ENCODE peak calls at places on chromosomes 11 and 22, in four cellular contexts. A is endothelial cell of umbilical vein, E is IMR-90, R is K562. N is an unnamed sample. For H3K9me1, the result is how much of the 10 kb centered on the place peaks cover.

GRCh38 chr11:81237139-81237538 is 1496.5 kb downstream of the FAM181B start:
- DNase-seq in R (peak), E (peak), A (peak), N (no peak)

GRCh38 chr11:44920451-44920850 is 30.2 kb downstream of the TP53I11 start:
- DNase-seq in R (no peak), A (no peak), E (no peak), N (no peak)

GRCh38 chr11:73308003-73308962 is at the start of gene ARHGEF17:
- DNase-seq in R (no peak), E (peak), A (peak), N (no peak)

GRCh38 chr11:119713361-119714040 is 15.5 kb downstream of the NECTIN1 start:
- DNase-seq in R (no peak), A (no peak), E (no peak), N (no peak)

GRCh38 chr11:47944555-47945128 is 35.7 kb upstream of the PTPRJ start:
- DNase-seq in R (peak), A (no peak), E (no peak), N (no peak)

GRCh38 chr22:41668971-41669911 is 19.4 kb downstream of the SNU13 start:
- DNase-seq in R (no peak), E (peak), A (peak), N (no peak)

GRCh38 chr11:73306069-73306468 is 2.0 kb upstream of the ARHGEF17 start:
- DNase-seq in E (no peak), A (no peak), R (no peak), N (no peak)

GRCh38 chr11:61392991-61393595 is 706 bp downstream of the TMEM216 start:
- DNase-seq in A (peak), E (peak), R (peak), N (no peak)

GRCh38 chr11:11973361-11973800 is 35.0 kb downstream of the DKK3 start:
- DNase-seq in E (peak), R (no peak), A (peak), N (no peak)

GRCh38 chr22:44550666-44551491 is 52.8 kb upstream of the RTL6 start:
- DNase-seq in R (no peak), A (peak), E (peak), N (no peak)

GRCh38 chr11:1749787-1750351 is 526 bp downstream of the IFITM10 start:
- DNase-seq in E (peak), A (no peak), R (no peak), N (no peak)

GRCh38 chr11:7968686-7969085 is 3.4 kb upstream of the NLRP10 start:
- DNase-seq in A (no peak), E (peak), R (no peak), N (no peak)

GRCh38 chr11:117808768-117809167 is 11.8 kb upstream of the DSCAML1 start:
- DNase-seq in A (no peak), E (no peak), R (peak), N (no peak)

GRCh38 chr22:49086181-49086580 is 741.5 kb downstream of the BRD1 start:
- DNase-seq in R (no peak), E (no peak), A (no peak), N (no peak)

GRCh38 chr22:30680998-30681770 is 13.5 kb upstream of the OSBP2 start:
- DNase-seq in R (no peak), A (no peak), E (no peak), N (no peak)

GRCh38 chr22:30866216-30866615 is 102.4 kb downstream of the MORC2 start:
- DNase-seq in E (no peak), A (no peak), R (no peak), N (no peak)

GRCh38 chr11:68392822-68393221 is 67.7 kb upstream of the PPP6R3 start:
- DNase-seq in A (no peak), E (no peak), R (no peak), N (no peak)

GRCh38 chr11:11876458-11876857 is 34.7 kb downstream of the USP47 start:
- DNase-seq in R (peak), E (no peak), A (no peak), N (no peak)

GRCh38 chr11:75659836-75660235 is 9.0 kb downstream of the MAP6 start:
- DNase-seq in A (no peak), R (no peak), E (peak), N (no peak)

GRCh38 chr22:39994046-39994565 is 648 bp upstream of the FAM83F start:
- DNase-seq in R (peak), E (peak), A (no peak), N (no peak)

GRCh38 chr11:100875521-100875869 is 188.4 kb downstream of the ARHGAP42 start:
- DNase-seq in E (no peak), R (no peak), A (no peak), N (no peak)

GRCh38 chr11:43947003-43947500 is 4.6 kb downstream of the C11orf96 start:
- DNase-seq in E (peak), R (peak), A (no peak), N (no peak)

GRCh38 chr22:50017701-50018224 is 5.2 kb upstream of the IL17REL start:
- DNase-seq in R (no peak), A (no peak), E (no peak), N (no peak)

GRCh38 chr22:19663821-19664325 is 50.4 kb upstream of the SEPTIN5 start:
- DNase-seq in R (peak), E (peak), A (peak), N (no peak)

GRCh38 chr22:22123118-22123959 is 121.2 kb upstream of the VPREB1 start:
- DNase-seq in A (no peak), E (no peak), R (no peak), N (no peak)

GRCh38 chr11:75534291-75535038 is 8.7 kb upstream of the GDPD5 start:
- DNase-seq in A (no peak), E (no peak), R (peak), N (no peak)

GRCh38 chr11:76859708-76860233 is 947 bp upstream of the ACER3 start:
- DNase-seq in R (no peak), A (no peak), E (no peak), N (no peak)

GRCh38 chr11:93548679-93549319 is 5.6 kb upstream of the SMCO4 start:
- DNase-seq in R (no peak), E (no peak), A (no peak), N (no peak)

GRCh38 chr11:71357414-71357813 is 90.8 kb downstream of the DHCR7 start:
- DNase-seq in E (no peak), R (no peak), A (no peak), N (no peak)
- H3K27ac ChIP-seq in E (no peak), R (no peak), A (no peak), N (no peak)

GRCh38 chr22:23159287-23159622 is 14.0 kb downstream of the RAB36 start:
- DNase-seq in R (no peak), E (no peak), A (no peak), N (no peak)
- H3K9ac ChIP-seq in R (peak), E (no peak), A (no peak), N (no peak)

GRCh38 chr11:121293276-121293569 is 652 bp downstream of the SC5D start:
- DNase-seq in E (peak), R (no peak), A (peak), N (no peak)

GRCh38 chr11:121291319-121291718 is 1.3 kb upstream of the SC5D start:
- DNase-seq in R (no peak), E (no peak), A (no peak), N (no peak)

GRCh38 chr11:121295246-121296007 is 2.9 kb downstream of the SC5D start:
- DNase-seq in E (no peak), A (no peak), R (no peak), N (no peak)

GRCh38 chr11:121291896-121292502 is 572 bp upstream of the SC5D start:
- DNase-seq in E (peak), A (no peak), R (peak), N (no peak)

GRCh38 chr11:121292503-121293275 is at the start of gene SC5D:
- DNase-seq in E (peak), A (peak), R (peak), N (peak)
- H3K9me1 ChIP-seq in E (under half), A (under half), R (under half), N (under half)

DNA sequence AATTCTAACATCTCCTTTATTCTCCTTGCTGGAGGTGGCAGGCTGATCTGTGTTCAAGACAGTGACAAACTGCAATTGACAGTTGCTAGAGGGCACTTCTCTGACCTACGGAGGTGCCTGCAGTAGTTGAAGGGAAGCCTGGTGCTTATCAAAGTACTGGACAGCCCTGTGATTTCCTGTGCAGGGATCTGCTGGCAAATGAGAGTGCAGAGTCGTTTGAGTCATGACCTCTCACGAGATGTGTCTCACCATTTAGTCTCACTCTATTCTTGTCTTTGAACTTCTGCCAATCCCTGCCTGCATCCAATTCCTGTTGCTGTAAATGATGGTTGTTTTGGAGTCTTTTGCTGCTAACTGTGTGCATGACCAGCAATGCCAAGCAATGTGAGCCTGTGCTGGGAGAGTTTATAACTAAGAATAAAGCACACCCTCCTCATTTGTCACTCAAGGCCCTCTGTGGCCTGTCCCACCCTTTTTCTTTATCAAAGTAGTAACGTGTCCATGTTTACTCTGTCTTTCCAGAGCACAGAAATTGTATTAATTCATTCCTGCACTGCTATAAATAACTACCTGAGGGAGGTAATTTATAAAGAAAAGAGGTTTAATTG is 34.6 kb downstream of the MRGPRX2 start:
- DNase-seq in E (peak), A (peak), R (no peak), N (no peak)
- H3K27ac ChIP-seq in E (no peak), A (no peak), R (no peak), N (no peak)

GRCh38 chr22:37731804-37732471 is 35.1 kb downstream of the TRIOBP start:
- DNase-seq in R (peak), A (no peak), E (no peak), N (no peak)
- H3K9ac ChIP-seq in R (peak), A (no peak), E (no peak), N (no peak)

GRCh38 chr11:126072821-126073594 is 10.3 kb upstream of the CDON start:
- DNase-seq in A (no peak), E (no peak), R (no peak), N (no peak)
- H3K9me1 ChIP-seq in A (under half), E (under half), R (under half), N (under half)

DNA sequence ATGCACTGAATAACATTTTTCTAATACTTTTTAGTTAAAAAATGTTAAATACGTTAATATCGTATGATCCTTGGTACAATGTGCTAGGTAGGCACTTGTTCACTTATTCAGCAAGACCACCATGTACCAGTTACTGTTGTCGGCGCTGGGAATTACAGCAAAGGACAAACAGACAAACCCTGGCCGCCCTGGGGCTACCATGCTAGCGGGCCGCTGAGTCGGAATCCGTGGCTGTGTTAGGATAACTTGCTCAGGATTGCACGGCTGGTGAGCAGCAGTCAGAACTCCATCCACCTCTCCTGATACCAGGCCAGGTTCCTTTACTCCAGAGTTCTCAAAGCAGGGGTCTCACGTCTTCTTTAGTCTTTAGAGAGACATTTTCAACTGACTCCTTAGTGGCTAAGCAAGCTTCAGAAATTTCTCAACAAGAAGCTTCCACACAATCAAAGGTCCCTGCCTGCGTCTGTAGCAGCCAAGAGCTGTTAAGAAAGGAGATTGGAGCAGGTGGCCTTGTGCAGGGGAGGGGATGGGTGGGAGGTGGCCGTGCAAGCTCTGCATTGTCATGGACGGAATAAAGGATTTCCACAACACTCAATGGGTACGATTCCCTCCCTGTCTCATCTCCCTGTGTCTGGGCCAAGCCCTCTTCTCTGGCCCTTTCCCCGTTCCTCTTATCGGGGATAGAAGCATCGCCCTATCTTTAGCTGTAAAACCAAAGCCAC is 39.9 kb upstream of the NNMT start:
- DNase-seq in R (no peak), E (no peak), A (no peak), N (no peak)
- H3K27ac ChIP-seq in R (no peak), E (no peak), A (no peak), N (no peak)

DNA sequence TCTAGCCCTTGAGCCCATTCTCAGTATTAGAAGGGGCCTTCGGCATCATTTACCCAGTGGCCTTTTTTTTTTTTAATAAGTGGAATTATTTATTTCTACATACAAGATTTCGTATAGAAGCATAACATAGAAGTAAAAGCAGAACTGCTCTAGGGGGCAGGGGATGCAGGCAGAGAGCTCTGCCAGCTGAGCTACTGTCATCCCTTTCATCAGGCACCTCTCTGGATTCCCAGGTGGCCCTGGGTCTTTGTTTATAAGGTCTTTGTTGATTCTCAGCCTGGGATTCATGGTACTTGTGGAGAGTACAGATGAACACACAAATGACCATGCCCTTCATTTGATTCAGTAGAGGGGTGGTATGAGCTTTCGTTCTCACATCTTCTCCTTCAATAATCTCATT is 66.4 kb downstream of the GAB2 start:
- DNase-seq in E (no peak), A (no peak), R (no peak), N (no peak)
- H3K9ac ChIP-seq in E (no peak), A (no peak), R (no peak), N (no peak)

GRCh38 chr11:98616256-98616655 is 404.5 kb upstream of the CNTN5 start:
- DNase-seq in A (no peak), R (no peak), E (no peak), N (no peak)
- H3K9me1 ChIP-seq in A (under half), R (under half), E (under half), N (under half)

N was measured in keratinocyte.